ENCODE peak calls at places on chromosomes 16 and 17, in nine cellular contexts. One of them, this sample, is unnamed. For H3K27me3, the result is how much of the 10 kb centered on the place peaks cover.

GRCh38 chr17:33038740-33039139 is 47.1 kb downstream of the SPACA3 start:
- DNase-seq in Panc1: no peak
- DNase-seq in endothelial cell of umbilical vein: peak
- DNase-seq in Caco-2: no peak
- DNase-seq in heart right ventricle: peak
- DNase-seq in suprapubic skin: no peak
- DNase-seq in neural progenitor cell: peak
- DNase-seq in cardiac muscle cell: peak
- DNase-seq in right lobe of liver: peak
- DNase-seq in this sample: peak

GRCh38 chr17:46003907-46004748 is 5.1 kb downstream of the STH start:
- DNase-seq in heart right ventricle: peak
- DNase-seq in neural progenitor cell: no peak
- DNase-seq in cardiac muscle cell: peak
- DNase-seq in right lobe of liver: peak
- DNase-seq in Panc1: no peak
- DNase-seq in Caco-2: no peak
- DNase-seq in suprapubic skin: no peak
- DNase-seq in endothelial cell of umbilical vein: no peak
- DNase-seq in this sample: no peak

GRCh38 chr17:12365805-12366204 is 299.9 kb upstream of the MYOCD start:
- DNase-seq in heart right ventricle: peak
- DNase-seq in cardiac muscle cell: no peak
- DNase-seq in Panc1: no peak
- DNase-seq in neural progenitor cell: no peak
- DNase-seq in suprapubic skin: no peak
- DNase-seq in Caco-2: no peak
- DNase-seq in endothelial cell of umbilical vein: no peak
- DNase-seq in right lobe of liver: no peak
- DNase-seq in this sample: no peak

GRCh38 chr16:2981177-2981898 is 1.1 kb upstream of the PKMYT1 start:
- DNase-seq in Caco-2: no peak
- DNase-seq in suprapubic skin: no peak
- DNase-seq in Panc1: no peak
- DNase-seq in endothelial cell of umbilical vein: no peak
- DNase-seq in neural progenitor cell: peak
- DNase-seq in right lobe of liver: no peak
- DNase-seq in cardiac muscle cell: peak
- DNase-seq in heart right ventricle: no peak
- DNase-seq in this sample: peak

GRCh38 chr17:37368577-37368976 is 7.2 kb upstream of the C17orf78 start:
- DNase-seq in Panc1: no peak
- DNase-seq in cardiac muscle cell: peak
- DNase-seq in Caco-2: no peak
- DNase-seq in right lobe of liver: no peak
- DNase-seq in heart right ventricle: no peak
- DNase-seq in endothelial cell of umbilical vein: no peak
- DNase-seq in neural progenitor cell: no peak
- DNase-seq in suprapubic skin: no peak
- DNase-seq in this sample: no peak

GRCh38 chr16:29804020-29804419 is 2.3 kb upstream of the MAZ start:
- DNase-seq in right lobe of liver: no peak
- DNase-seq in suprapubic skin: no peak
- DNase-seq in cardiac muscle cell: no peak
- DNase-seq in Panc1: no peak
- DNase-seq in heart right ventricle: no peak
- DNase-seq in endothelial cell of umbilical vein: no peak
- DNase-seq in Caco-2: no peak
- DNase-seq in neural progenitor cell: peak
- DNase-seq in this sample: no peak

GRCh38 chr16:49482690-49483089 is 109.1 kb downstream of the C16orf78 start:
- DNase-seq in right lobe of liver: no peak
- DNase-seq in endothelial cell of umbilical vein: no peak
- DNase-seq in suprapubic skin: peak
- DNase-seq in neural progenitor cell: no peak
- DNase-seq in cardiac muscle cell: no peak
- DNase-seq in Caco-2: peak
- DNase-seq in Panc1: no peak
- DNase-seq in heart right ventricle: no peak
- DNase-seq in this sample: no peak

GRCh38 chr16:30748634-30749445 is 615 bp downstream of the PHKG2 start:
- DNase-seq in cardiac muscle cell: peak
- DNase-seq in Panc1: no peak
- DNase-seq in endothelial cell of umbilical vein: peak
- DNase-seq in Caco-2: no peak
- DNase-seq in heart right ventricle: peak
- DNase-seq in suprapubic skin: no peak
- DNase-seq in right lobe of liver: peak
- DNase-seq in neural progenitor cell: peak
- DNase-seq in this sample: peak

GRCh38 chr17:74992223-74992622 is 4.8 kb downstream of the CDR2L start:
- DNase-seq in endothelial cell of umbilical vein: no peak
- DNase-seq in cardiac muscle cell: no peak
- DNase-seq in heart right ventricle: no peak
- DNase-seq in neural progenitor cell: no peak
- DNase-seq in Panc1: no peak
- DNase-seq in right lobe of liver: no peak
- DNase-seq in suprapubic skin: no peak
- DNase-seq in Caco-2: no peak
- DNase-seq in this sample: no peak

GRCh38 chr17:74987418-74987908 is at the start of gene CDR2L:
- DNase-seq in heart right ventricle: peak
- DNase-seq in endothelial cell of umbilical vein: peak
- DNase-seq in cardiac muscle cell: peak
- DNase-seq in Caco-2: peak
- DNase-seq in Panc1: peak
- DNase-seq in neural progenitor cell: peak
- DNase-seq in suprapubic skin: peak
- DNase-seq in right lobe of liver: peak
- DNase-seq in this sample: peak

GRCh38 chr17:74986206-74986576 is 1.2 kb upstream of the CDR2L start:
- DNase-seq in right lobe of liver: no peak
- DNase-seq in heart right ventricle: no peak
- DNase-seq in neural progenitor cell: no peak
- DNase-seq in Caco-2: no peak
- DNase-seq in Panc1: no peak
- DNase-seq in endothelial cell of umbilical vein: no peak
- DNase-seq in cardiac muscle cell: no peak
- DNase-seq in suprapubic skin: no peak
- DNase-seq in this sample: no peak

GRCh38 chr17:74990581-74991105 is 3.2 kb downstream of the CDR2L start:
- DNase-seq in Caco-2: no peak
- DNase-seq in cardiac muscle cell: no peak
- DNase-seq in Panc1: no peak
- DNase-seq in suprapubic skin: no peak
- DNase-seq in right lobe of liver: no peak
- DNase-seq in neural progenitor cell: no peak
- DNase-seq in endothelial cell of umbilical vein: no peak
- DNase-seq in heart right ventricle: no peak
- DNase-seq in this sample: no peak

DNA sequence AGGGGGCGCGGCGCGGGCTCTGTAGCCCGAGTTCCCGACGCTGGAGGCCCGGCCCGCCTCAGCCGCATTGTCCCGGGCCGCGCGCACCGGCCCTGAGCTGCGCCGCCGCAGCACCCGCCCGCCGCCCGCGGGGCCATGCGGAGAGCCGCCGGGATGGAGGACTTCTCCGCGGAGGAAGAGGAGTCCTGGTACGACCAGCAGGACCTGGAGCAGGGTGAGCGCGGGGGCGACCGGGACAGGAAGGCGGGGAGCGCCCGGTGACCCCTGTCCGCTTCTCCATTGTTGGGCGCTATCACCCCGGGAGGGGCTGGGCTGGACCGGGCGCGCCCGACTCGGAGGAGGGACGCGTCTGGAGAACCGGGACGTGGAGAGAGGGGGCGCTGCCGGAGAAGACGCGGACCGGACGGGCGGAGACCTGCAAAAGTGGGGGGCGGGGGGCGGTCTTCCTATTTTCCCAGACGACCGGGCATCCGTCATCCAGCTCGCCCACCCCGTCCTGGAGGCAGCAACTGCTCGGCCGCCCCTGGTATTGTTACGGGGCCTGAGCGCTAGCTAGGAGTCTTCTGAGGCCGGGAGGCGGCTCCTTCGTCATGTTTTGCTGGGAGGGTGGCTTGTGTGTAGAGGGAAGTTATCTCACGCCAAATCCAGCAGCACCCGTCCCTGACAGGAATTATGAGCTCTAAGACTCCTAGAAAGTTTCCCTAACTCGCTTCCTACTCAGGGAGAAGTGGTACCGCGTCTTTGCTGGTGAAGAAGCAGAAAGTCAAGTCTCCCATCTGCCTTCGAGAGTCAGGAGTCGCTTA is 678 bp downstream of the CDR2L start:
- DNase-seq in heart right ventricle: peak
- DNase-seq in Panc1: no peak
- DNase-seq in suprapubic skin: peak
- DNase-seq in Caco-2: peak
- DNase-seq in cardiac muscle cell: peak
- DNase-seq in endothelial cell of umbilical vein: peak
- DNase-seq in neural progenitor cell: peak
- DNase-seq in right lobe of liver: peak
- DNase-seq in this sample: peak
- TF ChIP-seq CTCF in heart right ventricle: peak
- TF ChIP-seq CTCF in Panc1: no peak
- TF ChIP-seq CTCF in suprapubic skin: no peak
- TF ChIP-seq CTCF in Caco-2: peak
- TF ChIP-seq CTCF in cardiac muscle cell: peak
- TF ChIP-seq CTCF in endothelial cell of umbilical vein: peak
- TF ChIP-seq CTCF in neural progenitor cell: peak
- TF ChIP-seq CTCF in right lobe of liver: peak
- TF ChIP-seq CTCF in this sample: peak

GRCh38 chr17:38549285-38549684 is 56.5 kb downstream of the SRCIN1 start:
- DNase-seq in heart right ventricle: no peak
- DNase-seq in neural progenitor cell: no peak
- DNase-seq in Panc1: no peak
- DNase-seq in cardiac muscle cell: no peak
- DNase-seq in suprapubic skin: no peak
- DNase-seq in right lobe of liver: no peak
- DNase-seq in endothelial cell of umbilical vein: no peak
- DNase-seq in Caco-2: no peak
- DNase-seq in this sample: no peak

GRCh38 chr17:38554430-38555350 is 51.1 kb downstream of the SRCIN1 start:
- DNase-seq in heart right ventricle: no peak
- DNase-seq in cardiac muscle cell: peak
- DNase-seq in right lobe of liver: no peak
- DNase-seq in Panc1: no peak
- DNase-seq in suprapubic skin: no peak
- DNase-seq in neural progenitor cell: no peak
- DNase-seq in endothelial cell of umbilical vein: no peak
- DNase-seq in Caco-2: no peak
- DNase-seq in this sample: no peak

GRCh38 chr17:38552343-38552742 is 53.4 kb downstream of the SRCIN1 start:
- DNase-seq in endothelial cell of umbilical vein: no peak
- DNase-seq in cardiac muscle cell: no peak
- DNase-seq in suprapubic skin: no peak
- DNase-seq in heart right ventricle: no peak
- DNase-seq in Panc1: no peak
- DNase-seq in neural progenitor cell: no peak
- DNase-seq in right lobe of liver: no peak
- DNase-seq in Caco-2: no peak
- DNase-seq in this sample: peak

GRCh38 chr17:38550661-38551060 is 55.1 kb downstream of the SRCIN1 start:
- DNase-seq in Caco-2: no peak
- DNase-seq in endothelial cell of umbilical vein: no peak
- DNase-seq in Panc1: no peak
- DNase-seq in heart right ventricle: peak
- DNase-seq in neural progenitor cell: no peak
- DNase-seq in right lobe of liver: no peak
- DNase-seq in cardiac muscle cell: peak
- DNase-seq in suprapubic skin: no peak
- DNase-seq in this sample: no peak

GRCh38 chr17:38551121-38551520 is 54.6 kb downstream of the SRCIN1 start:
- DNase-seq in neural progenitor cell: no peak
- DNase-seq in right lobe of liver: no peak
- DNase-seq in endothelial cell of umbilical vein: no peak
- DNase-seq in Panc1: no peak
- DNase-seq in heart right ventricle: no peak
- DNase-seq in Caco-2: no peak
- DNase-seq in cardiac muscle cell: no peak
- DNase-seq in suprapubic skin: no peak
- DNase-seq in this sample: no peak
- H3K27me3 ChIP-seq in neural progenitor cell: under half
- H3K27me3 ChIP-seq in right lobe of liver: under half
- H3K27me3 ChIP-seq in endothelial cell of umbilical vein: under half
- H3K27me3 ChIP-seq in Panc1: under half
- H3K27me3 ChIP-seq in heart right ventricle: under half
- H3K27me3 ChIP-seq in Caco-2: under half
- H3K27me3 ChIP-seq in cardiac muscle cell: under half
- H3K27me3 ChIP-seq in suprapubic skin: under half
- H3K27me3 ChIP-seq in this sample: under half

DNA sequence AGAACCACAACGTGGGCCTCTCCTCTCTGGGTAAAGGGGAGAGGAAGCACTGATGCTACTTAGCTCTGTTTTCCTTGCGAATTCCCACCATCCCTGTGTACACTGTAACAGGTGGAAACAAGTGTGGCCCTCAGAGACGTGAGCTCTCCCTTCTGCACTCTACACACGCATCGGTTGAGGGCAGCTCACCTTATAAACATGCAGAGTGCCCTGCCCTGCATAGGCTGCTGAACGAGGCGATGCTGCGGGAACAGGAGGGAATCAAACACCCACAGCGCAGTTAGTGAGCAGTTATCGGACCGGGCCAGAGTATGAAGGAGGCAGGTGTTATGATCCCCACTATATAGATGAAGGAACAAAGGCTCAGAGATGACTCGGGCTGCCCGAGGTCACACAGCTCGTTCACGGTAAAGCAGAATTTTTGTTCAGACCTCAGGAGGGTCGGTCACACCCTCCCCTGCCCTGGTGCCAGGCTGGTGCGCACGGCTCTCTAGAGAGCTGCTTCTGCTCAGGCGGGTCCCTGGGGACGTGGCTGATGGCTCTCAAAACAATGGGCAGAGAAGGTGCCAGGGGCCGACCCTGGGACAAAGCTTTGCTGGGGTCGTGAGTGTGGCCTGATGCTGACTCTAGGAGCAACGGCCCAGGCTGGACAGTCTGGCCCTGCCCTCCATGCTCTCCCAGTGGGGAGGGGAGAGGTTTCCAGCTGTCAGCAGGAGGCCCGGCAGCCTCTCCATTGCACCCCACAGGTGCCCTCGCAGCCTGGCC is 68.5 kb downstream of the RPH3AL start:
- DNase-seq in Panc1: no peak
- DNase-seq in Caco-2: peak
- DNase-seq in neural progenitor cell: no peak
- DNase-seq in endothelial cell of umbilical vein: no peak
- DNase-seq in cardiac muscle cell: no peak
- DNase-seq in suprapubic skin: peak
- DNase-seq in right lobe of liver: peak
- DNase-seq in heart right ventricle: no peak
- DNase-seq in this sample: no peak
- H3K4me3 ChIP-seq in Panc1: no peak
- H3K4me3 ChIP-seq in Caco-2: no peak
- H3K4me3 ChIP-seq in neural progenitor cell: no peak
- H3K4me3 ChIP-seq in endothelial cell of umbilical vein: no peak
- H3K4me3 ChIP-seq in cardiac muscle cell: no peak
- H3K4me3 ChIP-seq in suprapubic skin: no peak
- H3K4me3 ChIP-seq in right lobe of liver: no peak
- H3K4me3 ChIP-seq in heart right ventricle: no peak
- H3K4me3 ChIP-seq in this sample: no peak

GRCh38 chr16:58337090-58337444 is 42.2 kb upstream of the PRSS54 start:
- DNase-seq in Panc1: no peak
- DNase-seq in right lobe of liver: no peak
- DNase-seq in Caco-2: no peak
- DNase-seq in cardiac muscle cell: no peak
- DNase-seq in neural progenitor cell: peak
- DNase-seq in heart right ventricle: no peak
- DNase-seq in endothelial cell of umbilical vein: no peak
- DNase-seq in suprapubic skin: no peak
- DNase-seq in this sample: no peak

GRCh38 chr16:58333937-58334336 is 39.1 kb upstream of the PRSS54 start:
- DNase-seq in heart right ventricle: no peak
- DNase-seq in endothelial cell of umbilical vein: no peak
- DNase-seq in neural progenitor cell: no peak
- DNase-seq in Panc1: no peak
- DNase-seq in cardiac muscle cell: no peak
- DNase-seq in right lobe of liver: no peak
- DNase-seq in Caco-2: no peak
- DNase-seq in suprapubic skin: no peak
- DNase-seq in this sample: no peak

GRCh38 chr16:58336332-58337089 is 41.7 kb upstream of the PRSS54 start:
- DNase-seq in neural progenitor cell: peak
- DNase-seq in Panc1: peak
- DNase-seq in Caco-2: peak
- DNase-seq in right lobe of liver: peak
- DNase-seq in endothelial cell of umbilical vein: peak
- DNase-seq in cardiac muscle cell: peak
- DNase-seq in heart right ventricle: peak
- DNase-seq in suprapubic skin: peak
- DNase-seq in this sample: peak

GRCh38 chr16:58338205-58338604 is 43.4 kb upstream of the PRSS54 start:
- DNase-seq in endothelial cell of umbilical vein: no peak
- DNase-seq in suprapubic skin: no peak
- DNase-seq in right lobe of liver: no peak
- DNase-seq in heart right ventricle: no peak
- DNase-seq in Panc1: no peak
- DNase-seq in cardiac muscle cell: no peak
- DNase-seq in Caco-2: no peak
- DNase-seq in neural progenitor cell: no peak
- DNase-seq in this sample: no peak

GRCh38 chr16:58339452-58339938 is 44.7 kb upstream of the PRSS54 start:
- DNase-seq in Caco-2: peak
- DNase-seq in neural progenitor cell: peak
- DNase-seq in heart right ventricle: no peak
- DNase-seq in Panc1: no peak
- DNase-seq in right lobe of liver: no peak
- DNase-seq in cardiac muscle cell: peak
- DNase-seq in suprapubic skin: no peak
- DNase-seq in endothelial cell of umbilical vein: peak
- DNase-seq in this sample: peak
- TF ChIP-seq CTCF in Caco-2: peak
- TF ChIP-seq CTCF in neural progenitor cell: peak
- TF ChIP-seq CTCF in heart right ventricle: peak
- TF ChIP-seq CTCF in Panc1: peak
- TF ChIP-seq CTCF in right lobe of liver: peak
- TF ChIP-seq CTCF in cardiac muscle cell: peak
- TF ChIP-seq CTCF in suprapubic skin: no peak
- TF ChIP-seq CTCF in endothelial cell of umbilical vein: peak
- TF ChIP-seq CTCF in this sample: peak